ENCODE peak calls at places on chromosomes 11 and 22, in five cellular contexts. L is IMR-90, R is K562, X is A549, Z is H1. C is an unnamed sample.

GRCh38 chr11:108620958-108621772 is 27.6 kb upstream of the EXPH5 start:
- DNase-seq in L (peak; percentile 10), R (no peak), X (peak; percentile 27), Z (no peak), C (no peak)

GRCh38 chr22:48866906-48867597 is 960.6 kb downstream of the BRD1 start:
- DNase-seq in L (no peak), R (no peak), X (no peak), Z (no peak), C (no peak)

GRCh38 chr11:131065435-131066295 is 149.4 kb upstream of the SNX19 start:
- DNase-seq in L (no peak), R (no peak), X (no peak), Z (no peak), C (no peak)

GRCh38 chr11:116830184-116830912 is 641 bp downstream of the APOC3 start:
- DNase-seq in L (no peak), R (no peak), X (no peak), Z (no peak), C (no peak)

GRCh38 chr22:24060375-24060788 is 49.3 kb downstream of the CABIN1 start:
- DNase-seq in L (peak; percentile 96), R (no peak), X (peak; percentile 8), Z (no peak), C (no peak)

GRCh38 chr22:37996079-37996478 is 11.7 kb upstream of the SOX10 start:
- DNase-seq in L (no peak), R (no peak), X (no peak), Z (no peak), C (no peak)

GRCh38 chr22:27670701-27671412 is 130.7 kb downstream of the MN1 start:
- DNase-seq in L (no peak), R (peak; percentile 89), X (no peak), Z (peak; percentile 47), C (peak; percentile 96)

GRCh38 chr22:45496451-45496941 is 6.2 kb upstream of the FBLN1 start:
- DNase-seq in L (no peak), R (no peak), X (no peak), Z (no peak), C (peak; percentile 77)

GRCh38 chr11:12158926-12159325 is 48.5 kb downstream of the MICAL2 start:
- DNase-seq in L (peak; percentile 67), R (no peak), X (no peak), Z (no peak), C (no peak)

GRCh38 chr22:45009881-45010531 is at the start of gene PHF21B:
- DNase-seq in L (peak; percentile 22), R (peak; percentile 13), X (peak; percentile 71), Z (no peak), C (no peak)

GRCh38 chr11:77095551-77096490 is 6.8 kb upstream of the OMP start:
- DNase-seq in L (no peak), R (no peak), X (no peak), Z (no peak), C (peak; percentile 76)

GRCh38 chr11:61650781-61651571 is 29.2 kb upstream of the DAGLA start:
- DNase-seq in L (no peak), R (peak; percentile 63), X (no peak), Z (no peak), C (no peak)

GRCh38 chr22:37063436-37064420 is 12.2 kb downstream of the KCTD17 start:
- DNase-seq in L (no peak), R (no peak), X (no peak), Z (no peak), C (no peak)

GRCh38 chr11:58575377-58576020 is at the start of gene LPXN:
- DNase-seq in L (peak; percentile 63), R (no peak), X (no peak), Z (no peak), C (no peak)

GRCh38 chr11:32081129-32081641 is 9.7 kb upstream of the RCN1 start:
- DNase-seq in L (peak; percentile 64), R (peak; percentile 5), X (peak; percentile 52), Z (no peak), C (peak; percentile 13)

GRCh38 chr22:49306632-49306975 is 521.1 kb downstream of the BRD1 start:
- DNase-seq in L (no peak), R (no peak), X (no peak), Z (no peak), C (no peak)

GRCh38 chr11:116736763-116737162 is 36.0 kb downstream of the BUD13 start:
- DNase-seq in L (no peak), R (peak; percentile 56), X (peak; percentile 48), Z (no peak), C (peak; percentile 60)

GRCh38 chr11:115645631-115646271 is 141.5 kb upstream of the CADM1 start:
- DNase-seq in L (no peak), R (peak; percentile 38), X (no peak), Z (no peak), C (no peak)

GRCh38 chr11:73439002-73439843 is 63.0 kb downstream of the RELT start:
- DNase-seq in L (peak; percentile 22), R (no peak), X (no peak), Z (no peak), C (peak; percentile 45)
- TF ChIP-seq MAFK in L (no peak), R (no peak), X (no peak), Z (no peak), C (no peak)

GRCh38 chr11:10584071-10584501 is 15.6 kb upstream of the LYVE1 start:
- DNase-seq in L (peak; percentile 75), R (peak; percentile 51), X (no peak), Z (no peak), C (no peak)
- TF ChIP-seq MAFK in L (no peak), R (no peak), X (no peak), Z (no peak), C (no peak)

GRCh38 chr11:69344570-69345145 is 50.7 kb downstream of the MYEOV start:
- DNase-seq in L (no peak), R (no peak), X (no peak), Z (no peak), C (no peak)

GRCh38 chr11:69339916-69340565 is 46.1 kb downstream of the MYEOV start:
- DNase-seq in L (no peak), R (no peak), X (no peak), Z (no peak), C (no peak)

GRCh38 chr11:69342588-69343330 is 48.8 kb downstream of the MYEOV start:
- DNase-seq in L (no peak), R (no peak), X (no peak), Z (no peak), C (no peak)

GRCh38 chr11:69339041-69339733 is 45.2 kb downstream of the MYEOV start:
- DNase-seq in L (no peak), R (no peak), X (no peak), Z (no peak), C (no peak)

DNA sequence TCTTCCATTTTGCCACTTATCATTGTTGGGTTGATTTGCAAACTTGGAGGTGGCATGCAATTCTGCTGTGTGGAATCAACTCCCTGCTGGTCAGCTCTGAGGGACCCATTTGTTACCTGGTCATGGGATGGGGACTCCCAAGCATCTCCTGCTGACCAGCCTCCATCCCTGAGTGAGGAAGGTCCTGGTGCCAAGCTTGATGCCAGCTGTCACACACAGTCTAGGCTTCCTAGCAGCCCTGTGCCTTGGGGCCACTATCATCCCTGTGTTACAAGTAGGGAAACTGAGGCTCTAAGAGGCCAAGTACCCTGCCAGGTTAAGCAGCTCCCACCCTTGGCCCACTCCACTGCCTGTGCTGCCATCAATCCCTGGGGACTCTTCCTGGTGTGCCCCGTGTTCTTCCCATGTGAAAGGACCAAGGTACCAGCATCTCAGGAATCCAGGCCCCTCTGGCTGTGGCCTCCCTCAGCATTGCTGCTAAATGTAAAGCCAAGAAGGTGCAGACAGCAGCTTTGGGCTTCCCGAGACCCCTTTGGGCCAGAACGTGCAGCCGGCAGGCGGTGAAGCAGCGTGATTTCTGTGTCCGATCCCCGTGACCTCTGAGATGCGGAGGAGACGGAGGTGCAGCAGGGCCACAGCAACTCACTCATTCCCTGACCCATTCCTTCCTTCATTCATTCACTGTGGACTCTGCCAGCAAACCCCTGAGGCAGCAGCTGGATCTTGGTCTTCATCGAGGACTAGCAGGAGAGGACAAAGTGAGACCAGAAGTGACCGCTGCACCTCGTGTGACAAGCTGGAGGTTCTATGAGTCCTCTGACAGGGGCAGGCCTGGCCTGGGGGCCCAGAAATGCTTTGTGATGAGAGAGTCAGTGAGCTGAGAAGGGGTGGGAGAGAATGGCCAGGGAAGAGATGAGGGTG is 49.7 kb downstream of the MYEOV start:
- DNase-seq in L (no peak), R (no peak), X (no peak), Z (no peak), C (no peak)
- TF ChIP-seq MAFK in L (no peak), R (no peak), X (no peak), Z (no peak), C (no peak)

DNA sequence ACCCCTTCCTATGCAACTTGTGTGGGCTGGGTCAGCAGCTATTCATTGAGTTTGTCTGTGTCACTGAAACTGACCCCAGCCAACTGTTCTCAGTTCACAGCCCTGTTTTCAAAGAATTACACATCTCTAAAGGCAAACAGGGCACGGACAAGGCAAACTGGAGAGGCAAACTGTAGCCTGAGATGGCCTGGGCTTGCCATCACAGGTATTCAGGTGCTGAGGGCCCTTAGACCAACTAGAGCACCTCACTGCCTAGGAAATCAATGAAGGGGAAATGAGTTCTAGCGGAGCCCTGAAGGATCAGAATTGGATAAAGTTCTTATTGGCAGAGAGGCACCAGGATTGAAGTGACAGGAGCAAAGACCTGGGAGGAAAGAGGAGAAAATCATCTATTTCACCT is 24.0 kb downstream of the PIK3IP1 start:
- DNase-seq in L (no peak), R (no peak), X (no peak), Z (no peak), C (no peak)
- TF ChIP-seq MAFK in L (no peak), R (no peak), X (no peak), Z (no peak), C (no peak)

DNA sequence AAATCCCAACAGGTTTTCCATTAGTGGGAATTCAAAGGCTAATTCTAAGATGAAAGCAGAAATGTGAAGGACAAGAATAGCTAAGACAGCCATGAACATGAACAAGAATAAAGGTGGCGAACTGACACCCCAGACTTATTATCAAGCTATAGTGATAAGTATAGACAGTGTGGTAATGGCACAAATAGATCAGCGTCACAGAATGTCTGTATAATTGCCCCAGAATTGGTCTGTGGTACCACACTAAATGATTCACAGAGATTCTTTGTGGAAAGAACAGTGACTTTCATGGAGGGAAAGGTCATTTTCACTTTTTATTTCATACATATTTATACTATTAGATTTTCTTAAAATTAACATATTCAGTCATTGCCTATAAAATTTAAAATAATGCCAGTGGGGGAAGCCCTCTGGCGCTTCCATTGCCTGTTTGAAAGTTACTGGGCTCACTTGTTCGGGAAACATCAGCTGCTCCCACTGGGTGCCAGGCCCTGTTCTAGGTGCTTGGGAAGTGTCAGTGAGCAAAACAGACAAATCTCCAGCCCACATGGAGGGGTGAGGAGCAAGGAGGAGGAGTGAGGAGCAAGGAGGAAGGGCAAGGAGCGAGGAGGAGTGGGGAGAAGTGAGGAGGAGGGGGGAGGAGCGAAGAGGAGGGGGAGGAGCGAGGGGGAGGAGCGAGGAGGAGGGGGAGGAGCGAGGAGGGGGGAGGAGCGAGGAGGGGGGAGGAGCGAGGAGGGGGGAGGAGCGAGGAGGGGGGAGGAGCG is 11.3 kb upstream of the NLRP6 start:
- DNase-seq in L (no peak), R (peak; percentile 52), X (peak; percentile 48), Z (no peak), C (no peak)
- TF ChIP-seq MAFK in L (no peak), R (no peak), X (no peak), Z (no peak), C (no peak)

C was measured in HepG2.